ENCODE peak calls at places on chromosomes 2 and 18, in nine cellular contexts. S, X, U, N, C, R, H, A and Q are unnamed samples.

GRCh38 chr2:178542161-178542560 is 61.9 kb downstream of the PLEKHA3 start:
- DNase-seq in S (no peak), C (no peak), X (no peak), U (no peak), H (no peak), N (no peak), R (no peak), A (no peak), Q (no peak)

GRCh38 chr18:59783138-59783537 is 85.9 kb upstream of the CCBE1 start:
- DNase-seq in S (peak), H (peak), X (peak), R (peak), N (peak), A (peak), U (no peak), C (no peak), Q (peak)

GRCh38 chr2:82487354-82487753 is 1971.7 kb downstream of the SUCLG1 start:
- DNase-seq in N (no peak), U (no peak), X (no peak), A (no peak), H (no peak), R (no peak), C (no peak), S (no peak), Q (no peak)

GRCh38 chr18:73785276-73785675 is 362.4 kb downstream of the FBXO15 start:
- DNase-seq in U (no peak), X (peak), R (peak), A (no peak), N (no peak), C (no peak), H (no peak), S (no peak), Q (peak)

GRCh38 chr18:79599503-79599931 is 80.1 kb upstream of the CTDP1 start:
- DNase-seq in C (peak), A (peak), N (no peak), R (peak), H (peak), X (peak), S (no peak), U (no peak), Q (peak)

GRCh38 chr2:5668682-5669267 is 23.4 kb upstream of the SOX11 start:
- DNase-seq in A (no peak), S (no peak), X (no peak), C (no peak), R (no peak), N (no peak), U (no peak), H (no peak), Q (no peak)

GRCh38 chr2:159030674-159031380 is 62.4 kb downstream of the TANC1 start:
- DNase-seq in N (no peak), A (peak), H (peak), U (no peak), S (no peak), R (peak), C (peak), X (peak), Q (peak)

GRCh38 chr18:36406805-36407204 is 109.3 kb downstream of the FHOD3 start:
- DNase-seq in R (no peak), X (no peak), A (no peak), H (no peak), U (no peak), C (no peak), N (peak), S (no peak), Q (no peak)

GRCh38 chr2:156429211-156429610 is 7.0 kb upstream of the GPD2 start:
- DNase-seq in C (no peak), U (no peak), A (no peak), H (no peak), R (no peak), X (peak), N (no peak), S (no peak), Q (peak)

GRCh38 chr2:237494066-237494465 is 7.0 kb downstream of the MLPH start:
- DNase-seq in H (no peak), C (peak), N (no peak), U (no peak), S (no peak), R (no peak), A (no peak), X (no peak), Q (no peak)

GRCh38 chr18:57434177-57434535 is 1.0 kb upstream of the ONECUT2 start:
- DNase-seq in R (no peak), U (no peak), X (no peak), C (no peak), H (no peak), S (no peak), N (peak), A (no peak), Q (no peak)

GRCh38 chr2:43220982-43221659 is 5.3 kb downstream of the ZFP36L2 start:
- DNase-seq in R (peak), S (no peak), X (peak), C (peak), H (peak), U (peak), A (peak), N (no peak), Q (peak)

GRCh38 chr2:30860715-30861114 is 53.5 kb upstream of the CAPN13 start:
- DNase-seq in S (no peak), N (no peak), A (no peak), U (no peak), H (no peak), R (no peak), X (no peak), C (no peak), Q (no peak)